ENCODE peak calls at places on chromosomes 7 and 10, in six cellular contexts. W is natural killer cell; Y is psoas muscle; M is PC-3; C is CD4-positive, alpha-beta T cell; O is stomach. P is an unnamed sample.

GRCh38 chr7:5603193-5604140 is 178.0 kb downstream of the RNF216 start:
- DNase-seq in W (no peak), Y (no peak), M (no peak), C (no peak), O (no peak), P (no peak)

GRCh38 chr10:35421553-35422178 is 85.4 kb downstream of the CCNY start:
- DNase-seq in W (no peak), Y (no peak), M (peak), C (no peak), O (no peak), P (no peak)

GRCh38 chr10:3924344-3924743 is 139.3 kb upstream of the KLF6 start:
- DNase-seq in W (no peak), Y (no peak), M (peak), C (no peak), O (no peak), P (no peak)

GRCh38 chr10:988667-989545 is 672 bp downstream of the GTPBP4 start:
- DNase-seq in W (no peak), Y (no peak), M (no peak), C (no peak), O (no peak), P (no peak)

GRCh38 chr7:5442757-5443305 is 19.2 kb upstream of the TNRC18 start:
- DNase-seq in W (no peak), Y (no peak), M (no peak), C (no peak), O (no peak), P (no peak)

GRCh38 chr10:125880719-125881118 is 373 bp downstream of the DHX32 start:
- DNase-seq in W (no peak), Y (no peak), M (no peak), C (no peak), O (no peak), P (no peak)

GRCh38 chr7:28481131-28481926 is 69.0 kb downstream of the CREB5 start:
- DNase-seq in W (no peak), Y (no peak), M (no peak), C (no peak), O (no peak), P (no peak)

GRCh38 chr7:133235212-133235883 is 17.5 kb upstream of the EXOC4 start:
- DNase-seq in W (no peak), Y (no peak), M (peak), C (no peak), O (no peak), P (no peak)

GRCh38 chr10:112225771-112226438 is 42.3 kb upstream of the GPAM start:
- DNase-seq in W (no peak), Y (no peak), M (no peak), C (no peak), O (no peak), P (no peak)
- TF ChIP-seq CTCF in W (no peak), Y (no peak), M (no peak), C (no peak), O (no peak), P (no peak)

GRCh38 chr7:80133361-80134104 is 1.1 kb upstream of the GNAI1 start:
- DNase-seq in W (no peak), Y (no peak), M (peak), C (no peak), O (no peak), P (no peak)
- TF ChIP-seq CTCF in W (no peak), Y (peak), M (peak), C (no peak), O (no peak), P (no peak)

GRCh38 chr10:128661404-128662197 is 535.4 kb upstream of the MKI67 start:
- DNase-seq in W (no peak), Y (no peak), M (no peak), C (no peak), O (no peak), P (no peak)

GRCh38 chr10:128660726-128661125 is 534.5 kb upstream of the MKI67 start:
- DNase-seq in W (no peak), Y (no peak), M (no peak), C (no peak), O (no peak), P (no peak)

GRCh38 chr10:128662520-128662919 is 536.3 kb upstream of the MKI67 start:
- DNase-seq in W (no peak), Y (no peak), M (no peak), C (no peak), O (no peak), P (no peak)

GRCh38 chr10:128664729-128665128 is 538.5 kb upstream of the MKI67 start:
- DNase-seq in W (no peak), Y (no peak), M (no peak), C (no peak), O (no peak), P (no peak)
- TF ChIP-seq CTCF in W (no peak), Y (no peak), M (no peak), C (no peak), O (no peak), P (no peak)

DNA sequence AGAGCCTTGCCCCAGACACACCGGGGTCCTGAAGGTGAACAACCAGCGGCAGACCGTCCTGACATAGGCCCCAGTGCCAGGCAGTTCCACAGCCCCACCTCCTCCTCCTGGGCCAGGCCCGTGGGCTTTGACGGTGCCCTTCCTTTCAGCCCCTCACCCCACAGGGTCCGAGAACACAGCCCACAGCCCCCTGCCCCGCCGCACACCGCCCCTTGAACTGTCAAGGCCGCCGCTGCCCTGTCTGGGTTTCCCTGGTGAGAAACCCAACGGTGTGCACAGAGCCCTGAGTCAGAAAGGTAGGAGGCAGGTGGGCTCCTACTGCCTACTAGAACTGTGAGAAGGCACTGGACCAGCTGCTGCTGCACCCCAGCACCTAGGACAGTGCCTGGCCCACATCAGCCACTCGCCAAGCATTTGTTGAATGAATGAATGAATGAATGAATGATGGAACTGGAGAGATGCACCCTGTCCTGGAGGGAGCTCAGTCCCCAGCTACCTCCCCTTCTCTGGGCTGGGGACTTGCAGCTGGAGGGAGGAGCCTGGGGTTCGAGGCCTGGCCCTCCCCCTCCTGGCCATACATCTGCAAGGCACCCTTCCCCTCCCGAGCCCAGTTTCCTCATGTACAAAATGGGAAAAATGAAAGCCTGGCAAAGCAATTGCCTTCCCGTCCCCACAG is 117.9 kb downstream of the SLIT1 start:
- DNase-seq in W (no peak), Y (no peak), M (no peak), C (no peak), O (no peak), P (no peak)
- TF ChIP-seq CTCF in W (no peak), Y (no peak), M (no peak), C (no peak), O (no peak), P (no peak)